ENCODE peak calls at places on chromosomes 4 and X, in five cellular contexts. H is GM12878, W is SK-N-SH, Z is HepG2, S is K562. I is an unnamed sample. For H3K36me3 and H3K79me2, the result is how much of the 10 kb centered on the place peaks cover.

GRCh38 chrX:112083624-112084326 is 1.2 kb upstream of the TRPC5 start:
- DNase-seq in W (no peak), S (no peak), Z (no peak), H (no peak), I (no peak)

GRCh38 chr4:31375936-31376335 is 655.8 kb downstream of the PCDH7 start:
- DNase-seq in Z (no peak), W (no peak), H (no peak), S (no peak), I (no peak)

GRCh38 chr4:2833671-2834000 is 10.0 kb upstream of the ADD1 start:
- DNase-seq in H (no peak), Z (no peak), W (no peak), S (no peak), I (no peak)

GRCh38 chrX:154734101-154734781 is 16.6 kb downstream of the GAB3 start:
- DNase-seq in S (no peak), Z (no peak), W (no peak), H (no peak), I (no peak)

GRCh38 chr4:75889537-75890199 is 12.6 kb downstream of the PPEF2 start:
- DNase-seq in S (no peak), H (no peak), W (no peak), Z (no peak), I (no peak)

GRCh38 chr4:31089815-31090214 is 369.6 kb downstream of the PCDH7 start:
- DNase-seq in H (no peak), Z (no peak), S (no peak), W (no peak), I (peak)

GRCh38 chr4:83281326-83281725 is 3.3 kb downstream of the COQ2 start:
- DNase-seq in W (no peak), S (no peak), H (no peak), Z (no peak), I (no peak)

GRCh38 chr4:92969650-92970370 is 666.0 kb downstream of the GRID2 start:
- DNase-seq in W (no peak), Z (peak), S (no peak), H (no peak), I (peak)

GRCh38 chrX:24391362-24391761 is 30.9 kb downstream of the SUPT20HL1 start:
- DNase-seq in H (no peak), W (no peak), Z (no peak), S (no peak), I (no peak)

GRCh38 chr4:185082549-185082948 is 60.5 kb upstream of the SLC25A4 start:
- DNase-seq in H (no peak), W (no peak), Z (no peak), S (no peak), I (no peak)

GRCh38 chr4:174828845-174829701 is at the start of gene GLRA3:
- DNase-seq in S (peak), Z (peak), H (no peak), W (peak), I (no peak)

GRCh38 chr4:7189475-7190277 is 2.7 kb upstream of the SORCS2 start:
- DNase-seq in S (no peak), W (no peak), Z (peak), H (no peak), I (no peak)

GRCh38 chr4:141636771-141637460 is 533 bp downstream of the IL15 start:
- DNase-seq in Z (no peak), H (no peak), S (peak), W (peak), I (peak)

GRCh38 chr4:2948895-2949781 is 14.1 kb downstream of the NOP14 start:
- DNase-seq in S (no peak), Z (no peak), H (no peak), W (no peak), I (peak)

GRCh38 chrX:103554687-103555417 is 30.5 kb upstream of the TCEAL4 start:
- DNase-seq in S (peak), W (peak), Z (no peak), H (no peak), I (no peak)

GRCh38 chr4:109979932-109980717 is 67.4 kb downstream of the EGF start:
- DNase-seq in W (no peak), Z (no peak), S (no peak), H (no peak), I (no peak)

GRCh38 chr4:99828477-99828876 is 11.8 kb downstream of the DAPP1 start:
- DNase-seq in W (no peak), H (no peak), S (no peak), Z (no peak), I (no peak)

GRCh38 chr4:58935336-58935735 is 1825.2 kb upstream of the IGFBP7 start:
- DNase-seq in Z (no peak), W (no peak), S (no peak), H (no peak), I (no peak)

GRCh38 chrX:46686003-46686645 is 72.8 kb downstream of the SLC9A7 start:
- DNase-seq in H (no peak), W (peak), Z (peak), S (peak), I (peak)

GRCh38 chrX:115322375-115322774 is 32.9 kb downstream of the LUZP4 start:
- DNase-seq in W (no peak), S (peak), Z (no peak), H (no peak), I (no peak)

GRCh38 chr4:38774181-38774580 is 8.6 kb downstream of the TLR10 start:
- DNase-seq in W (no peak), H (no peak), S (no peak), Z (no peak), I (no peak)

GRCh38 chr4:7134737-7135388 is 57.5 kb upstream of the SORCS2 start:
- DNase-seq in W (no peak), Z (no peak), S (no peak), H (no peak), I (no peak)

GRCh38 chr4:175833574-175834350 is 21.7 kb upstream of the GPM6A start:
- DNase-seq in S (no peak), W (no peak), H (no peak), Z (no peak), I (no peak)

GRCh38 chr4:26420438-26420837 is 69.8 kb downstream of the CCKAR start:
- DNase-seq in S (no peak), Z (no peak), W (no peak), H (no peak), I (no peak)

GRCh38 chrX:32041181-32041580 is 969.3 kb upstream of the FTHL17 start:
- DNase-seq in S (no peak), H (no peak), W (no peak), Z (no peak), I (no peak)

DNA sequence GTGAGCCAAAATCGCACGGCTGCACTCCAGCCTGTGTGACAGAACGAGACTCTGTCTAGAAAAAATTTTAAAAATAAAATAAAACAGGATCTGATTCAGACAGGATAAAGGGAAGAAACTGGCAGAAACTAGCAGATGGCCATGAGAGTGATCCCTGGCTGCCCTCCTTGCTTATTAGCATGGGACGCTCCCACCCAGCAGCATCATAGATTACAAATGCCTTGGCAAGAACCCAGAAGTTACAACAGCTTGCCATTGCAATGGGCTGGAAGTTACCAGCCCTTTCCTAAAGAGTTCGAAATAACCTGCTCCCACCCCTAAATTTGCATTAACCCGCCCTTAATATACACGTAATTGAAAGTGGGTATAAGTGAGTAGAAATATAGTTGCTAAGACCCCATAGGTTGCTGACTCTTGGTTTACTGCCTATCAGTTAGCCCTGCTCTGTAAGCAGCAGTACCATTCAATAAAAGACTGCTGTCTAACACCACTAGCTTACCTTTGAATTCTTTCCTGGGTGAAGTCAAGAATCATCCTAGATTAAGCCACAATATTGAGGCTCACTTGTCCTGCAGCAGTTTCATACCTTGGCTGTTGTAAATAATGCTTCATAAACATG is 9.1 kb upstream of the XAGE2 start:
- DNase-seq in W (no peak), S (peak), Z (no peak), H (no peak), I (no peak)
- TF ChIP-seq ZBTB33 in W (no peak), S (no peak), Z (no peak), H (no peak), I (no peak)

GRCh38 chrX:14504960-14505538 is 24.3 kb upstream of the GLRA2 start:
- DNase-seq in H (no peak), W (no peak), S (no peak), Z (no peak), I (no peak)

GRCh38 chrX:14508025-14508690 is 21.2 kb upstream of the GLRA2 start:
- DNase-seq in W (no peak), S (no peak), Z (no peak), H (no peak), I (no peak)

GRCh38 chrX:14509325-14510057 is 19.8 kb upstream of the GLRA2 start:
- DNase-seq in H (no peak), W (no peak), S (no peak), Z (no peak), I (no peak)

GRCh38 chrX:14506866-14507265 is 22.5 kb upstream of the GLRA2 start:
- DNase-seq in Z (no peak), W (no peak), S (no peak), H (no peak), I (no peak)

DNA sequence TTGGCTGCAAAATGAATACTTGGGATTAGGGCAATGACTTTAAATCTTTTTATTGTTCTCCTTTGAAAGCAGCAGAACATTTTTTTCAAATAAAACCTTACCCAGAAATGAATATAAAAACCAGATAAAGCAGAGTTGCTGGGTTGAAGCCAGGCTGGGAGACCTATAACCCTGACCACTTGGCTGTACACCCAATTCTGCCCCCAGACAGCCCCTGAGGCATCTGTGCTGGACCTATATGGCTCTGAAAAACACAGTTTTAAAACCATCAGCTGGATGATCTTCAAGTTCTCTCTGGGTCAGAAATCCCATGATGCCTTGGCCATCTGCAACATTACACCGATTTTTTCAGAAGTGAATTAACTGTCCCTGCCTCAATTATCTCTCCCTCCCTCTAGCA is 23.7 kb upstream of the GLRA2 start:
- DNase-seq in W (no peak), H (no peak), Z (no peak), S (no peak), I (no peak)
- H3K36me3 ChIP-seq in W (under half), H (under half), Z (under half), S (under half), I (under half)

DNA sequence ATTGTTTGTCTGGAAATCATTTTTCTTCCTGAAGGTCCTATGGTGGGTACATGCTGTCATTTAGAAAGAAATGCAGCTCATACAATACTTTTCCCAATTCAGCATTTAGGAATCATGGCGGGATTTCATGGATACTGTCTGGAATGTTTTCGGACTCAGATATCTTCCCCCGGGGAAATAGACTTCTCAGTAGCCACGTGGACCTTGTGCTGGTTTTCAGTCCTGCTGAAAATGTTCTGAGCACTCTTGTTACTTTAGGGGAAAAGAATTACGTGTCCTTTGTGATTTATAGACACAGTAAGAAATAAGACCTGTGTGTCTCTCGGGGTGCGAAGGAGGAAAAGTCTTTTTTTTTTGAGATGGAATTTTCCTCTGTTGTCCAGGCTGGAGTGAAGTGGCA is 3.8 kb downstream of the CD99 start:
- DNase-seq in H (no peak), Z (no peak), W (no peak), S (no peak), I (no peak)
- H3K79me2 ChIP-seq in H (under half), Z (half or more), W (half or more), S (under half), I (under half)

GRCh38 chr4:72430050-72430449 is 139.0 kb downstream of the ADAMTS3 start:
- DNase-seq in W (no peak), S (no peak), H (no peak), Z (no peak), I (no peak)
- TF ChIP-seq ZBTB33 in W (no peak), S (no peak), H (no peak), Z (no peak), I (no peak)

GRCh38 chrX:2484721-2485459 is 15.9 kb downstream of the DHRSX start:
- DNase-seq in Z (no peak), S (no peak), W (no peak), H (no peak), I (no peak)

GRCh38 chrX:2485789-2486345 is 14.9 kb downstream of the DHRSX start:
- DNase-seq in H (no peak), Z (no peak), W (no peak), S (no peak), I (no peak)

GRCh38 chrX:2485460-2485753 is 15.4 kb downstream of the DHRSX start:
- DNase-seq in H (no peak), W (no peak), Z (no peak), S (no peak), I (no peak)

GRCh38 chrX:2484232-2484631 is 16.5 kb downstream of the DHRSX start:
- DNase-seq in S (no peak), H (no peak), W (no peak), Z (no peak), I (no peak)

GRCh38 chrX:2483398-2483797 is 17.4 kb downstream of the DHRSX start:
- DNase-seq in W (no peak), S (no peak), Z (no peak), H (no peak), I (no peak)
- H3K36me3 ChIP-seq in W (under half), S (under half), Z (under half), H (under half), I (under half)

GRCh38 chr4:112178731-112179130 is 33.5 kb downstream of the FAM241A start:
- DNase-seq in Z (no peak), W (no peak), S (no peak), H (no peak), I (no peak)
- H3K79me2 ChIP-seq in Z (under half), W (under half), S (under half), H (under half), I (under half)